ENCODE peak calls at places on chromosomes 6 and 20, in four cellular contexts. One of them, this sample, is unnamed.

GRCh38 chr6:47371875-47372255 is 62.2 kb upstream of the TNFRSF21 start:
- DNase-seq in cardiac muscle cell: no peak
- DNase-seq in AG08395: no peak
- DNase-seq in endothelial cell: no peak
- DNase-seq in this sample: no peak

GRCh38 chr6:7201732-7202541 is 94.2 kb downstream of the RREB1 start:
- DNase-seq in cardiac muscle cell: no peak
- DNase-seq in endothelial cell: no peak
- DNase-seq in AG08395: no peak
- DNase-seq in this sample: no peak

GRCh38 chr6:27478706-27479318 is 5.9 kb upstream of the ZNF184 start:
- DNase-seq in AG08395: peak
- DNase-seq in endothelial cell: peak
- DNase-seq in cardiac muscle cell: peak
- DNase-seq in this sample: peak

GRCh38 chr20:10492844-10493243 is 57.7 kb downstream of the SLX4IP start:
- DNase-seq in AG08395: no peak
- DNase-seq in cardiac muscle cell: no peak
- DNase-seq in endothelial cell: no peak
- DNase-seq in this sample: no peak

GRCh38 chr6:39381535-39382140 is 59.1 kb upstream of the KCNK16 start:
- DNase-seq in AG08395: no peak
- DNase-seq in endothelial cell: no peak
- DNase-seq in cardiac muscle cell: no peak
- DNase-seq in this sample: no peak

GRCh38 chr6:44172759-44173500 is 14.3 kb downstream of the CAPN11 start:
- DNase-seq in AG08395: peak
- DNase-seq in cardiac muscle cell: peak
- DNase-seq in endothelial cell: peak
- DNase-seq in this sample: peak

GRCh38 chr20:32333988-32334885 is 23.9 kb upstream of the ASXL1 start:
- DNase-seq in endothelial cell: no peak
- DNase-seq in AG08395: no peak
- DNase-seq in cardiac muscle cell: peak
- DNase-seq in this sample: no peak

GRCh38 chr6:42249279-42249678 is 31.6 kb upstream of the MRPS10 start:
- DNase-seq in cardiac muscle cell: no peak
- DNase-seq in endothelial cell: no peak
- DNase-seq in AG08395: peak
- DNase-seq in this sample: no peak

GRCh38 chr20:10783660-10784336 is 110.0 kb upstream of the JAG1 start:
- DNase-seq in cardiac muscle cell: no peak
- DNase-seq in AG08395: no peak
- DNase-seq in endothelial cell: no peak
- DNase-seq in this sample: no peak

GRCh38 chr6:68559052-68559451 is 76.0 kb upstream of the ADGRB3 start:
- DNase-seq in endothelial cell: no peak
- DNase-seq in cardiac muscle cell: no peak
- DNase-seq in AG08395: no peak
- DNase-seq in this sample: peak

GRCh38 chr6:77492529-77492928 is 29.2 kb upstream of the HTR1B start:
- DNase-seq in cardiac muscle cell: no peak
- DNase-seq in endothelial cell: no peak
- DNase-seq in AG08395: no peak
- DNase-seq in this sample: no peak

GRCh38 chr20:52518735-52519134 is 327.2 kb upstream of the ZFP64 start:
- DNase-seq in endothelial cell: no peak
- DNase-seq in cardiac muscle cell: no peak
- DNase-seq in AG08395: no peak
- DNase-seq in this sample: no peak

GRCh38 chr6:18823782-18824386 is 436.7 kb downstream of the RNF144B start:
- DNase-seq in endothelial cell: peak
- DNase-seq in cardiac muscle cell: peak
- DNase-seq in AG08395: no peak
- DNase-seq in this sample: peak

GRCh38 chr6:125558907-125559306 is 190.5 kb upstream of the HEY2 start:
- DNase-seq in endothelial cell: no peak
- DNase-seq in cardiac muscle cell: peak
- DNase-seq in AG08395: no peak
- DNase-seq in this sample: no peak

GRCh38 chr6:52620906-52621190 is 44.0 kb upstream of the TRAM2 start:
- DNase-seq in endothelial cell: no peak
- DNase-seq in cardiac muscle cell: no peak
- DNase-seq in AG08395: no peak
- DNase-seq in this sample: no peak

GRCh38 chr6:50990750-50991446 is 172.2 kb downstream of the TFAP2B start:
- DNase-seq in AG08395: no peak
- DNase-seq in cardiac muscle cell: no peak
- DNase-seq in endothelial cell: no peak
- DNase-seq in this sample: no peak

GRCh38 chr6:26258199-26258977 is 106.6 kb upstream of the BTN3A2 start:
- DNase-seq in endothelial cell: no peak
- DNase-seq in AG08395: no peak
- DNase-seq in cardiac muscle cell: no peak
- DNase-seq in this sample: no peak

GRCh38 chr6:148109732-148110131 is 232.9 kb upstream of the SASH1 start:
- DNase-seq in AG08395: no peak
- DNase-seq in endothelial cell: no peak
- DNase-seq in cardiac muscle cell: peak
- DNase-seq in this sample: no peak

GRCh38 chr20:57835462-57836455 is 125.9 kb upstream of the PMEPA1 start:
- DNase-seq in cardiac muscle cell: no peak
- DNase-seq in AG08395: no peak
- DNase-seq in endothelial cell: no peak
- DNase-seq in this sample: no peak

GRCh38 chr6:23529902-23530301 is 596.1 kb upstream of the NRSN1 start:
- DNase-seq in AG08395: no peak
- DNase-seq in endothelial cell: no peak
- DNase-seq in cardiac muscle cell: no peak
- DNase-seq in this sample: no peak